ENCODE peak calls at places on chromosomes 11 and 22, in six cellular contexts. L is activated T-helper 1 cell treated with Interleukin-2 at 50 U/mL for 16 hours, G is right lobe of liver, E is ureter, V is NCI-H460, P is GOT3. W is an unnamed sample.

GRCh38 chr11:119254239-119254638 is 48.1 kb downstream of the CBL start:
- DNase-seq in L (no peak), G (no peak), E (no peak), V (no peak), P (no peak), W (no peak)

GRCh38 chr11:122293298-122294023 is 177.4 kb upstream of the BLID start:
- DNase-seq in L (no peak), G (no peak), E (no peak), V (no peak), P (no peak), W (no peak)

GRCh38 chr22:35322126-35322525 is 22.4 kb downstream of the TOM1 start:
- DNase-seq in L (no peak), G (no peak), E (no peak), V (no peak), P (no peak), W (no peak)

GRCh38 chr11:117909611-117910382 is 19.4 kb downstream of the TMPRSS13 start:
- DNase-seq in L (no peak), G (no peak), E (no peak), V (no peak), P (no peak), W (no peak)

GRCh38 chr11:65798882-65799281 is 12.0 kb downstream of the OVOL1 start:
- DNase-seq in L (no peak), G (no peak), E (no peak), V (no peak), P (no peak), W (no peak)

GRCh38 chr11:2203440-2204259 is 32.0 kb upstream of the TH start:
- DNase-seq in L (no peak), G (peak; percentile 12), E (no peak), V (no peak), P (no peak), W (no peak)

GRCh38 chr11:104573431-104573830 is 324.8 kb downstream of the CASP12 start:
- DNase-seq in L (no peak), G (no peak), E (no peak), V (no peak), P (no peak), W (no peak)

GRCh38 chr11:131867457-131868257 is 497.2 kb downstream of the NTM start:
- DNase-seq in L (no peak), G (peak; percentile 55), E (peak; percentile 81), V (peak; percentile 52), P (no peak), W (peak; percentile 58)

GRCh38 chr11:68009391-68010000 is 631 bp upstream of the ALDH3B1 start:
- DNase-seq in L (no peak), G (peak; percentile 24), E (no peak), V (no peak), P (no peak), W (no peak)

GRCh38 chr11:61526956-61527731 is 18.6 kb downstream of the LRRC10B start:
- DNase-seq in L (no peak), G (no peak), E (no peak), V (no peak), P (no peak), W (no peak)

W was measured in cerebellar nuclear complex.